ENCODE peak calls at places on chromosomes 7 and 10, in nine cellular contexts. W is aorta, H is endodermal cell, U is gastrocnemius medialis, T is Peyer's patch, G is heart right ventricle, J is BE2C, Q is stomach, S is fibroblast of lung. A is an unnamed sample. For H3K9me3, H3K36me3 and H3K4me1, the result is how much of the 10 kb centered on the place peaks cover.

GRCh38 chr7:73999664-74000420 is 28.1 kb upstream of the ELN start:
- DNase-seq in W (peak), H (no peak), U (no peak), T (no peak), G (no peak), J (no peak), Q (peak), S (peak), A (no peak)

GRCh38 chr10:10598297-10598696 is 419.4 kb upstream of the CELF2 start:
- DNase-seq in W (no peak), H (no peak), U (peak), T (no peak), G (no peak), J (no peak), Q (no peak), S (no peak), A (no peak)

GRCh38 chr10:3426190-3426845 is 253.7 kb upstream of the PITRM1 start:
- DNase-seq in W (no peak), H (no peak), U (no peak), T (no peak), G (no peak), J (no peak), Q (no peak), S (peak), A (no peak)

GRCh38 chr10:78543749-78544446 is 510.2 kb downstream of the RPS24 start:
- DNase-seq in W (peak), H (no peak), U (peak), T (no peak), G (peak), J (no peak), Q (peak), S (peak), A (no peak)

GRCh38 chr7:111855842-111856227 is 293.5 kb upstream of the IMMP2L start:
- DNase-seq in W (no peak), H (peak), U (no peak), T (no peak), G (no peak), J (peak), Q (no peak), S (peak), A (no peak)

GRCh38 chr10:25174461-25175230 is at the start of gene GPR158:
- DNase-seq in W (peak), H (peak), U (peak), T (peak), G (peak), J (peak), Q (peak), S (peak), A (peak)

GRCh38 chr10:55410415-55410885 is 609.4 kb upstream of the PCDH15 start:
- DNase-seq in W (no peak), H (peak), U (peak), T (no peak), G (peak), J (peak), Q (no peak), S (peak), A (no peak)

GRCh38 chr7:86814980-86815379 is 171.3 kb downstream of the GRM3 start:
- DNase-seq in W (no peak), H (peak), U (no peak), T (no peak), G (no peak), J (peak), Q (no peak), S (no peak), A (no peak)

GRCh38 chr10:27372095-27372494 is 131.5 kb upstream of the ACBD5 start:
- DNase-seq in W (no peak), H (no peak), U (no peak), T (no peak), G (no peak), J (no peak), Q (no peak), S (peak), A (no peak)

GRCh38 chr10:130500251-130501000 is 364.2 kb downstream of the GLRX3 start:
- DNase-seq in W (no peak), H (no peak), U (no peak), T (no peak), G (no peak), J (no peak), Q (no peak), S (no peak), A (no peak)

GRCh38 chr10:35167342-35167741 is 40.7 kb downstream of the CREM start:
- DNase-seq in W (no peak), H (no peak), U (no peak), T (no peak), G (no peak), J (no peak), Q (no peak), S (no peak), A (no peak)

GRCh38 chr7:137992738-137993394 is 9.0 kb downstream of the CREB3L2 start:
- DNase-seq in W (peak), H (no peak), U (peak), T (no peak), G (peak), J (peak), Q (no peak), S (peak), A (no peak)

GRCh38 chr7:98810166-98810802 is 59.5 kb downstream of the TMEM130 start:
- DNase-seq in W (peak), H (no peak), U (no peak), T (no peak), G (no peak), J (peak), Q (no peak), S (peak), A (no peak)

GRCh38 chr7:148915211-148915610 is 31.1 kb upstream of the EZH2 start:
- DNase-seq in W (no peak), H (no peak), U (no peak), T (no peak), G (no peak), J (no peak), Q (no peak), S (no peak), A (no peak)

GRCh38 chr10:84401838-84402611 is 73.6 kb downstream of the CCSER2 start:
- DNase-seq in W (no peak), H (no peak), U (no peak), T (no peak), G (no peak), J (no peak), Q (no peak), S (no peak), A (no peak)

GRCh38 chr10:33005322-33006282 is 47.6 kb upstream of the ITGB1 start:
- DNase-seq in W (peak), H (peak), U (peak), T (peak), G (peak), J (peak), Q (peak), S (peak), A (peak)

GRCh38 chr7:112414855-112415490 is 35.3 kb upstream of the IFRD1 start:
- DNase-seq in W (no peak), H (no peak), U (no peak), T (no peak), G (no peak), J (no peak), Q (no peak), S (peak), A (no peak)

GRCh38 chr10:9012312-9012711 is 957.8 kb downstream of the GATA3 start:
- DNase-seq in W (no peak), H (no peak), U (no peak), T (no peak), G (no peak), J (no peak), Q (no peak), S (peak), A (no peak)

GRCh38 chr7:34227525-34227924 is 322.2 kb downstream of the BMPER start:
- DNase-seq in W (no peak), H (no peak), U (no peak), T (no peak), G (no peak), J (no peak), Q (no peak), S (no peak), A (no peak)

GRCh38 chr7:21454182-21454581 is 26.3 kb downstream of the SP4 start:
- DNase-seq in W (no peak), H (no peak), U (no peak), T (no peak), G (no peak), J (no peak), Q (no peak), S (no peak), A (no peak)
- H3K9me3 ChIP-seq in W (under half), H (half or more), U (under half), T (under half), G (under half), J (under half), Q (under half), S (under half), A (under half)

GRCh38 chr7:105102557-105103352 is 88.8 kb downstream of the KMT2E start:
- DNase-seq in W (no peak), H (no peak), U (no peak), T (no peak), G (no peak), J (no peak), Q (no peak), S (no peak), A (no peak)
- H3K36me3 ChIP-seq in W (under half), H (half or more), U (under half), T (under half), G (under half), J (half or more), Q (under half), S (under half), A (under half)

DNA sequence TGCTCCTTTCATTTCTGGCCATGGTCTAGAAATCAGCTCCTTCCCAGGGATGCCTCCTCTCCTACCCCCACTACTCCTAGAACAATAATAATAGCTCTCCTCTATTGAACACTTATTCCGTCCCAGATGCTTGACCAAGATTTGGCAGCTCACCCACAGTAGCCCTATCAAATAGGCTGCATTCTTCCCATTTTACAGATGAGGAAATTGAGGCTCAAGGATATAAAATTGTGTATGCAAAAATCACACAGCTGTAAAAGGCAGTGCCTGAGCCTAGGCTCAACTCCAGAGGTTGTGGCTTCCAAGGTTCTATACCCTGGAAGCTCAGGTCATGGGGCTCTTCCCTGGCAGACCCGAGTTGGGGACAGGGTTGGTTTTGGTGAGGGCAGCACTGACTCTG is 82.3 kb downstream of the C10orf105 start:
- DNase-seq in W (no peak), H (no peak), U (no peak), T (no peak), G (no peak), J (no peak), Q (no peak), S (no peak), A (no peak)
- H3K4me1 ChIP-seq in W (under half), H (under half), U (under half), T (under half), G (under half), J (under half), Q (under half), S (under half), A (under half)

GRCh38 chr7:64485623-64486022 is 77.2 kb downstream of the ZNF680 start:
- DNase-seq in W (no peak), H (no peak), U (no peak), T (no peak), G (no peak), J (no peak), Q (no peak), S (no peak), A (no peak)
- H3K9me3 ChIP-seq in W (under half), H (half or more), U (under half), T (under half), G (under half), J (under half), Q (under half), S (under half), A (under half)